ENCODE peak calls at places on chromosome 13, in eight cellular contexts. W is CD4-positive, alpha-beta T cell; J is NCI-H1105 treated with DMSO at 0.1 percent for 48 hours; A is BJ; L is anterior cingulate cortex; Z is body of pancreas; P is effector memory CD4-positive, alpha-beta T cell; G is RPMI7951. V is an unnamed sample.

GRCh38 chr13:23159205-23159586 is 21.6 kb upstream of the SGCG start:
- DNase-seq in W (no peak), J (no peak), A (no peak), L (no peak), Z (no peak), P (no peak), G (peak), V (no peak)

GRCh38 chr13:42405665-42406390 is 133.9 kb downstream of the AKAP11 start:
- DNase-seq in W (no peak), J (no peak), A (no peak), L (no peak), Z (no peak), P (peak), G (peak), V (no peak)

GRCh38 chr13:33015791-33016323 is 366 bp upstream of the KL start:
- DNase-seq in W (no peak), J (no peak), A (no peak), L (no peak), Z (no peak), P (no peak), G (no peak), V (no peak)

GRCh38 chr13:85283408-85283807 is 515.8 kb downstream of the SLITRK6 start:
- DNase-seq in W (no peak), J (no peak), A (no peak), L (no peak), Z (no peak), P (no peak), G (no peak), V (no peak)

GRCh38 chr13:32639502-32640105 is 53.4 kb downstream of the PDS5B start:
- DNase-seq in W (peak), J (peak), A (no peak), L (no peak), Z (peak), P (peak), G (peak), V (peak)

GRCh38 chr13:21884299-21884878 is 213.5 kb downstream of the FGF9 start:
- DNase-seq in W (no peak), J (peak), A (no peak), L (no peak), Z (no peak), P (no peak), G (no peak), V (no peak)

GRCh38 chr13:76759877-76760276 is 126.3 kb downstream of the KCTD12 start:
- DNase-seq in W (no peak), J (no peak), A (no peak), L (no peak), Z (no peak), P (no peak), G (no peak), V (no peak)

GRCh38 chr13:50129923-50130685 is 114.9 kb downstream of the KCNRG start:
- DNase-seq in W (peak), J (no peak), A (no peak), L (no peak), Z (peak), P (no peak), G (peak), V (peak)

GRCh38 chr13:96636310-96636709 is 358.0 kb downstream of the OXGR1 start:
- DNase-seq in W (no peak), J (no peak), A (no peak), L (no peak), Z (peak), P (no peak), G (no peak), V (no peak)

GRCh38 chr13:33388254-33388998 is 102.9 kb upstream of the STARD13 start:
- DNase-seq in W (no peak), J (no peak), A (no peak), L (no peak), Z (no peak), P (no peak), G (no peak), V (no peak)